ENCODE peak calls at places on chromosomes 3 and 15, in six cellular contexts. O is astrocyte of the spinal cord, M is WTC11, C is NB4, N is RWPE1, I is cerebellum. V is an unnamed sample.

GRCh38 chr3:177427096-177427495 is 229.8 kb upstream of the TBL1XR1 start:
- DNase-seq in O (no peak), M (no peak), C (peak), N (no peak), I (no peak), V (no peak)

GRCh38 chr3:168250415-168250861 is 154.7 kb upstream of the GOLIM4 start:
- DNase-seq in O (peak), M (no peak), C (no peak), N (no peak), I (no peak), V (no peak)

GRCh38 chr15:99514306-99514705 is 51.5 kb upstream of the MEF2A start:
- DNase-seq in O (no peak), M (no peak), C (no peak), N (no peak), I (no peak), V (no peak)

GRCh38 chr15:70783610-70784021 is 20.3 kb upstream of the UACA start:
- DNase-seq in O (peak), M (no peak), C (no peak), N (peak), I (no peak), V (no peak)

GRCh38 chr3:177195242-177195940 is 1.9 kb downstream of the TBL1XR1 start:
- DNase-seq in O (peak), M (no peak), C (peak), N (peak), I (no peak), V (peak)

GRCh38 chr3:183315739-183316138 is 62.7 kb downstream of the B3GNT5 start:
- DNase-seq in O (no peak), M (no peak), C (no peak), N (no peak), I (no peak), V (no peak)

GRCh38 chr15:30943654-30944335 is 40.1 kb downstream of the FAN1 start:
- DNase-seq in O (peak), M (no peak), C (no peak), N (no peak), I (no peak), V (no peak)

GRCh38 chr3:12062605-12063004 is 58.4 kb downstream of the SYN2 start:
- DNase-seq in O (no peak), M (no peak), C (no peak), N (no peak), I (no peak), V (no peak)

GRCh38 chr3:187082976-187083375 is 56.3 kb downstream of the RPL39L start:
- DNase-seq in O (no peak), M (no peak), C (peak), N (no peak), I (no peak), V (no peak)

GRCh38 chr3:124144035-124144814 is 152.3 kb upstream of the ROPN1 start:
- DNase-seq in O (no peak), M (no peak), C (no peak), N (no peak), I (no peak), V (no peak)

GRCh38 chr15:74628199-74628598 is 12.6 kb downstream of the CLK3 start:
- DNase-seq in O (no peak), M (no peak), C (no peak), N (no peak), I (no peak), V (no peak)

GRCh38 chr3:46006646-46007045 is 11.0 kb upstream of the FYCO1 start:
- DNase-seq in O (peak), M (no peak), C (no peak), N (peak), I (no peak), V (no peak)

GRCh38 chr15:45134682-45135604 is 5.1 kb downstream of the DUOX1 start:
- DNase-seq in O (no peak), M (peak), C (no peak), N (no peak), I (no peak), V (peak)

GRCh38 chr3:65539620-65540019 is 499.1 kb downstream of the MAGI1 start:
- DNase-seq in O (no peak), M (no peak), C (no peak), N (no peak), I (no peak), V (no peak)

GRCh38 chr3:113867506-113867905 is 28.9 kb downstream of the GRAMD1C start:
- DNase-seq in O (peak), M (no peak), C (no peak), N (peak), I (no peak), V (no peak)

GRCh38 chr3:15361494-15362214 is 29.3 kb upstream of the SH3BP5 start:
- DNase-seq in O (no peak), M (peak), C (peak), N (no peak), I (no peak), V (no peak)

GRCh38 chr3:141793476-141794260 is 30.5 kb downstream of the GRK7 start:
- DNase-seq in O (no peak), M (peak), C (no peak), N (no peak), I (no peak), V (no peak)

GRCh38 chr3:11910971-11911531 is 64.4 kb upstream of the TAMM41 start:
- DNase-seq in O (no peak), M (peak), C (no peak), N (no peak), I (peak), V (no peak)

GRCh38 chr15:76341366-76342045 is 4.9 kb downstream of the ISL2 start:
- DNase-seq in O (no peak), M (peak), C (no peak), N (no peak), I (no peak), V (no peak)

GRCh38 chr3:59246719-59247401 is 197.0 kb upstream of the CFAP20DC start:
- DNase-seq in O (no peak), M (no peak), C (no peak), N (no peak), I (no peak), V (no peak)

GRCh38 chr15:44286814-44287555 is 1.5 kb upstream of the GOLM2 start:
- DNase-seq in O (no peak), M (no peak), C (peak), N (peak), I (no peak), V (peak)

GRCh38 chr3:72227536-72228070 is 442.7 kb upstream of the PROK2 start:
- DNase-seq in O (no peak), M (no peak), C (peak), N (no peak), I (no peak), V (no peak)

GRCh38 chr15:67311751-67312150 is 57.2 kb downstream of the IQCH start:
- DNase-seq in O (no peak), M (no peak), C (no peak), N (no peak), I (no peak), V (no peak)

GRCh38 chr3:152622813-152623167 is 212.1 kb upstream of the P2RY1 start:
- DNase-seq in O (no peak), M (no peak), C (no peak), N (no peak), I (no peak), V (no peak)

GRCh38 chr3:5092018-5092417 is 30.1 kb upstream of the ARL8B start:
- DNase-seq in O (no peak), M (no peak), C (peak), N (peak), I (no peak), V (no peak)

GRCh38 chr3:27943106-27943505 is 221.0 kb upstream of the EOMES start:
- DNase-seq in O (no peak), M (peak), C (peak), N (peak), I (no peak), V (no peak)

GRCh38 chr3:136120373-136121348 is 75.5 kb downstream of the MSL2 start:
- DNase-seq in O (peak), M (no peak), C (no peak), N (no peak), I (no peak), V (no peak)

GRCh38 chr3:154889227-154889634 is 190.9 kb upstream of the MME start:
- DNase-seq in O (no peak), M (no peak), C (no peak), N (no peak), I (no peak), V (no peak)

GRCh38 chr3:123920868-123921267 is 36.7 kb upstream of the MYLK start:
- DNase-seq in O (no peak), M (no peak), C (no peak), N (no peak), I (no peak), V (no peak)

GRCh38 chr3:40843851-40844548 is 319.2 kb downstream of the ZNF621 start:
- DNase-seq in O (no peak), M (no peak), C (no peak), N (peak), I (no peak), V (no peak)

GRCh38 chr3:194884649-194885315 is 199.1 kb downstream of the FAM43A start:
- DNase-seq in O (no peak), M (no peak), C (peak), N (no peak), I (no peak), V (no peak)

GRCh38 chr3:196287066-196287404 is 491 bp downstream of the PCYT1A start:
- DNase-seq in O (peak), M (no peak), C (no peak), N (peak), I (no peak), V (peak)